ENCODE peak calls at places on chromosomes 12 and 14, in eight cellular contexts. I, R, W, Y, J, Q, A and C are unnamed samples.

GRCh38 chr12:20077618-20078017 is 290.7 kb upstream of the PDE3A start:
- DNase-seq in R (no peak), Q (no peak), W (no peak), J (no peak), A (no peak), I (no peak), Y (no peak), C (no peak)

GRCh38 chr14:44297437-44297836 is 209.6 kb downstream of the FSCB start:
- DNase-seq in R (no peak), Y (peak; percentile 13), I (peak; percentile 6), A (no peak), Q (no peak), J (no peak), W (no peak), C (no peak)

GRCh38 chr14:61927521-61927920 is 165.3 kb downstream of the SNAPC1 start:
- DNase-seq in Q (no peak), W (peak; percentile 7), A (no peak), J (peak; percentile 55), Y (peak; percentile 42), R (peak; percentile 58), I (peak; percentile 8), C (no peak)

GRCh38 chr14:77647853-77648252 is 31.4 kb upstream of the SPTLC2 start:
- DNase-seq in Y (no peak), A (no peak), I (no peak), R (no peak), Q (no peak), J (no peak), W (no peak), C (no peak)

GRCh38 chr12:124168016-124168415 is 126.9 kb upstream of the RFLNA start:
- DNase-seq in R (no peak), Y (no peak), Q (no peak), I (no peak), J (no peak), W (no peak), A (no peak), C (no peak)

GRCh38 chr14:55332654-55333570 is 61.7 kb downstream of the FBXO34 start:
- DNase-seq in Q (no peak), W (no peak), Y (peak; percentile 55), I (no peak), J (no peak), A (no peak), R (no peak), C (no peak)

GRCh38 chr12:59322473-59322872 is 273.4 kb upstream of the SLC16A7 start:
- DNase-seq in A (peak; percentile 28), Q (no peak), Y (no peak), I (no peak), W (no peak), R (peak; percentile 1), J (no peak), C (no peak)

GRCh38 chr12:127881371-127882140 is 385.4 kb upstream of the TMEM132C start:
- DNase-seq in A (no peak), J (no peak), I (no peak), Y (no peak), W (no peak), R (peak; percentile 17), Q (no peak), C (no peak)

GRCh38 chr14:105419305-105420091 is at the start of gene MTA1:
- DNase-seq in A (no peak), Y (peak; percentile 29), I (no peak), J (no peak), W (no peak), R (peak; percentile 45), Q (no peak), C (no peak)

GRCh38 chr12:6784292-6784691 is 5.0 kb upstream of the CD4 start:
- DNase-seq in W (no peak), R (no peak), J (no peak), I (no peak), Y (no peak), Q (no peak), A (no peak), C (no peak)

GRCh38 chr12:90333384-90333783 is 621.6 kb downstream of the CCER1 start:
- DNase-seq in A (no peak), W (no peak), I (no peak), Q (no peak), J (no peak), Y (no peak), R (no peak), C (no peak)

GRCh38 chr12:113198286-113198685 is 12.8 kb downstream of the RITA1 start:
- DNase-seq in A (no peak), W (peak; percentile 52), I (no peak), Y (no peak), R (peak; percentile 33), J (no peak), Q (no peak), C (no peak)

GRCh38 chr12:30631710-30632109 is 64.0 kb downstream of the IPO8 start:
- DNase-seq in Y (no peak), W (no peak), R (no peak), I (no peak), A (peak; percentile 77), Q (no peak), J (no peak), C (no peak)